ENCODE peak calls at places on chromosomes 5 and 9, in ten cellular contexts. One of them, this sample, is unnamed.
A peak's percentile ranks its signal among the peaks of the same experiment; 100 is the strongest.

GRCh38 chr5:96146675-96147074 is 185.0 kb upstream of the ELL2 start:
- DNase-seq in activated T-cell treated with anti-CD3 and anti-CD28 coated beads, Interleukin-2, amount 50 U/mL, for 1 hour: no peak
- DNase-seq in NCI-H2081: no peak
- DNase-seq in stimulated activated CD8-positive, alpha-beta memory T cell treated with anti-CD3 and anti-CD28 coated beads, Interleukin-15, amount 100 ng/mL, for 24 hours: no peak
- DNase-seq in glutamatergic neuron: no peak
- DNase-seq in T follicular helper cell: no peak
- DNase-seq in activated CD4-positive, CD25-positive, alpha-beta regulatory T cell: no peak
- DNase-seq in aorta: peak; percentile 58
- DNase-seq in anterior cingulate cortex: no peak
- DNase-seq in stimulated activated CD4-positive, alpha-beta T cell treated with anti-CD3 and anti-CD28 coated beads, Interleukin-15, amount 100 ng/mL, for 48 hours: no peak
- DNase-seq in this sample: no peak

GRCh38 chr5:179275381-179275878 is 69.8 kb downstream of the ADAMTS2 start:
- DNase-seq in activated T-cell treated with anti-CD3 and anti-CD28 coated beads, Interleukin-2, amount 50 U/mL, for 1 hour: no peak
- DNase-seq in NCI-H2081: no peak
- DNase-seq in stimulated activated CD8-positive, alpha-beta memory T cell treated with anti-CD3 and anti-CD28 coated beads, Interleukin-15, amount 100 ng/mL, for 24 hours: no peak
- DNase-seq in glutamatergic neuron: no peak
- DNase-seq in T follicular helper cell: no peak
- DNase-seq in activated CD4-positive, CD25-positive, alpha-beta regulatory T cell: no peak
- DNase-seq in aorta: peak; percentile 47
- DNase-seq in anterior cingulate cortex: no peak
- DNase-seq in stimulated activated CD4-positive, alpha-beta T cell treated with anti-CD3 and anti-CD28 coated beads, Interleukin-15, amount 100 ng/mL, for 48 hours: no peak
- DNase-seq in this sample: no peak

GRCh38 chr5:55160493-55161209 is 680 bp downstream of the GPX8 start:
- DNase-seq in activated T-cell treated with anti-CD3 and anti-CD28 coated beads, Interleukin-2, amount 50 U/mL, for 1 hour: no peak
- DNase-seq in NCI-H2081: no peak
- DNase-seq in stimulated activated CD8-positive, alpha-beta memory T cell treated with anti-CD3 and anti-CD28 coated beads, Interleukin-15, amount 100 ng/mL, for 24 hours: no peak
- DNase-seq in glutamatergic neuron: no peak
- DNase-seq in T follicular helper cell: no peak
- DNase-seq in activated CD4-positive, CD25-positive, alpha-beta regulatory T cell: no peak
- DNase-seq in aorta: peak; percentile 77
- DNase-seq in anterior cingulate cortex: no peak
- DNase-seq in stimulated activated CD4-positive, alpha-beta T cell treated with anti-CD3 and anti-CD28 coated beads, Interleukin-15, amount 100 ng/mL, for 48 hours: no peak
- DNase-seq in this sample: no peak

GRCh38 chr9:20558609-20559016 is 63.7 kb downstream of the MLLT3 start:
- DNase-seq in activated T-cell treated with anti-CD3 and anti-CD28 coated beads, Interleukin-2, amount 50 U/mL, for 1 hour: no peak
- DNase-seq in NCI-H2081: no peak
- DNase-seq in stimulated activated CD8-positive, alpha-beta memory T cell treated with anti-CD3 and anti-CD28 coated beads, Interleukin-15, amount 100 ng/mL, for 24 hours: no peak
- DNase-seq in glutamatergic neuron: no peak
- DNase-seq in T follicular helper cell: no peak
- DNase-seq in activated CD4-positive, CD25-positive, alpha-beta regulatory T cell: no peak
- DNase-seq in aorta: no peak
- DNase-seq in anterior cingulate cortex: no peak
- DNase-seq in stimulated activated CD4-positive, alpha-beta T cell treated with anti-CD3 and anti-CD28 coated beads, Interleukin-15, amount 100 ng/mL, for 48 hours: peak; percentile 11
- DNase-seq in this sample: no peak

GRCh38 chr5:134507495-134507894 is 18.0 kb upstream of the JADE2 start:
- DNase-seq in activated T-cell treated with anti-CD3 and anti-CD28 coated beads, Interleukin-2, amount 50 U/mL, for 1 hour: no peak
- DNase-seq in NCI-H2081: no peak
- DNase-seq in stimulated activated CD8-positive, alpha-beta memory T cell treated with anti-CD3 and anti-CD28 coated beads, Interleukin-15, amount 100 ng/mL, for 24 hours: no peak
- DNase-seq in glutamatergic neuron: no peak
- DNase-seq in T follicular helper cell: no peak
- DNase-seq in activated CD4-positive, CD25-positive, alpha-beta regulatory T cell: no peak
- DNase-seq in aorta: peak; percentile 9
- DNase-seq in anterior cingulate cortex: no peak
- DNase-seq in stimulated activated CD4-positive, alpha-beta T cell treated with anti-CD3 and anti-CD28 coated beads, Interleukin-15, amount 100 ng/mL, for 48 hours: no peak
- DNase-seq in this sample: no peak

GRCh38 chr5:112329429-112330090 is 89.5 kb downstream of the EPB41L4A start:
- DNase-seq in activated T-cell treated with anti-CD3 and anti-CD28 coated beads, Interleukin-2, amount 50 U/mL, for 1 hour: no peak
- DNase-seq in NCI-H2081: no peak
- DNase-seq in stimulated activated CD8-positive, alpha-beta memory T cell treated with anti-CD3 and anti-CD28 coated beads, Interleukin-15, amount 100 ng/mL, for 24 hours: no peak
- DNase-seq in glutamatergic neuron: no peak
- DNase-seq in T follicular helper cell: no peak
- DNase-seq in activated CD4-positive, CD25-positive, alpha-beta regulatory T cell: no peak
- DNase-seq in aorta: no peak
- DNase-seq in anterior cingulate cortex: no peak
- DNase-seq in stimulated activated CD4-positive, alpha-beta T cell treated with anti-CD3 and anti-CD28 coated beads, Interleukin-15, amount 100 ng/mL, for 48 hours: no peak
- DNase-seq in this sample: no peak

GRCh38 chr9:101030022-101030391 is 1.5 kb downstream of the PLPPR1 start:
- DNase-seq in activated T-cell treated with anti-CD3 and anti-CD28 coated beads, Interleukin-2, amount 50 U/mL, for 1 hour: no peak
- DNase-seq in NCI-H2081: no peak
- DNase-seq in stimulated activated CD8-positive, alpha-beta memory T cell treated with anti-CD3 and anti-CD28 coated beads, Interleukin-15, amount 100 ng/mL, for 24 hours: no peak
- DNase-seq in glutamatergic neuron: no peak
- DNase-seq in T follicular helper cell: no peak
- DNase-seq in activated CD4-positive, CD25-positive, alpha-beta regulatory T cell: no peak
- DNase-seq in aorta: no peak
- DNase-seq in anterior cingulate cortex: no peak
- DNase-seq in stimulated activated CD4-positive, alpha-beta T cell treated with anti-CD3 and anti-CD28 coated beads, Interleukin-15, amount 100 ng/mL, for 48 hours: no peak
- DNase-seq in this sample: no peak

GRCh38 chr5:83340511-83340918 is 131.0 kb upstream of the VCAN start:
- DNase-seq in activated T-cell treated with anti-CD3 and anti-CD28 coated beads, Interleukin-2, amount 50 U/mL, for 1 hour: no peak
- DNase-seq in NCI-H2081: no peak
- DNase-seq in stimulated activated CD8-positive, alpha-beta memory T cell treated with anti-CD3 and anti-CD28 coated beads, Interleukin-15, amount 100 ng/mL, for 24 hours: no peak
- DNase-seq in glutamatergic neuron: no peak
- DNase-seq in T follicular helper cell: peak; percentile 3
- DNase-seq in activated CD4-positive, CD25-positive, alpha-beta regulatory T cell: no peak
- DNase-seq in aorta: no peak
- DNase-seq in anterior cingulate cortex: no peak
- DNase-seq in stimulated activated CD4-positive, alpha-beta T cell treated with anti-CD3 and anti-CD28 coated beads, Interleukin-15, amount 100 ng/mL, for 48 hours: no peak
- DNase-seq in this sample: no peak

GRCh38 chr9:105216440-105217178 is 27.8 kb upstream of the SLC44A1 start:
- DNase-seq in activated T-cell treated with anti-CD3 and anti-CD28 coated beads, Interleukin-2, amount 50 U/mL, for 1 hour: no peak
- DNase-seq in NCI-H2081: no peak
- DNase-seq in stimulated activated CD8-positive, alpha-beta memory T cell treated with anti-CD3 and anti-CD28 coated beads, Interleukin-15, amount 100 ng/mL, for 24 hours: no peak
- DNase-seq in glutamatergic neuron: no peak
- DNase-seq in T follicular helper cell: no peak
- DNase-seq in activated CD4-positive, CD25-positive, alpha-beta regulatory T cell: no peak
- DNase-seq in aorta: no peak
- DNase-seq in anterior cingulate cortex: no peak
- DNase-seq in stimulated activated CD4-positive, alpha-beta T cell treated with anti-CD3 and anti-CD28 coated beads, Interleukin-15, amount 100 ng/mL, for 48 hours: no peak
- DNase-seq in this sample: peak; percentile 64

GRCh38 chr5:89211836-89212235 is 328.9 kb upstream of the MEF2C start:
- DNase-seq in activated T-cell treated with anti-CD3 and anti-CD28 coated beads, Interleukin-2, amount 50 U/mL, for 1 hour: no peak
- DNase-seq in NCI-H2081: no peak
- DNase-seq in stimulated activated CD8-positive, alpha-beta memory T cell treated with anti-CD3 and anti-CD28 coated beads, Interleukin-15, amount 100 ng/mL, for 24 hours: no peak
- DNase-seq in glutamatergic neuron: no peak
- DNase-seq in T follicular helper cell: no peak
- DNase-seq in activated CD4-positive, CD25-positive, alpha-beta regulatory T cell: no peak
- DNase-seq in aorta: no peak
- DNase-seq in anterior cingulate cortex: no peak
- DNase-seq in stimulated activated CD4-positive, alpha-beta T cell treated with anti-CD3 and anti-CD28 coated beads, Interleukin-15, amount 100 ng/mL, for 48 hours: no peak
- DNase-seq in this sample: no peak

GRCh38 chr5:56375011-56375410 is 141.9 kb upstream of the ANKRD55 start:
- DNase-seq in activated T-cell treated with anti-CD3 and anti-CD28 coated beads, Interleukin-2, amount 50 U/mL, for 1 hour: no peak
- DNase-seq in NCI-H2081: peak; percentile 20
- DNase-seq in stimulated activated CD8-positive, alpha-beta memory T cell treated with anti-CD3 and anti-CD28 coated beads, Interleukin-15, amount 100 ng/mL, for 24 hours: no peak
- DNase-seq in glutamatergic neuron: no peak
- DNase-seq in T follicular helper cell: no peak
- DNase-seq in activated CD4-positive, CD25-positive, alpha-beta regulatory T cell: no peak
- DNase-seq in aorta: no peak
- DNase-seq in anterior cingulate cortex: no peak
- DNase-seq in stimulated activated CD4-positive, alpha-beta T cell treated with anti-CD3 and anti-CD28 coated beads, Interleukin-15, amount 100 ng/mL, for 48 hours: no peak
- DNase-seq in this sample: peak; percentile 65

GRCh38 chr5:138503487-138504270 is 38.4 kb downstream of the EGR1 start:
- DNase-seq in activated T-cell treated with anti-CD3 and anti-CD28 coated beads, Interleukin-2, amount 50 U/mL, for 1 hour: no peak
- DNase-seq in NCI-H2081: peak; percentile 49
- DNase-seq in stimulated activated CD8-positive, alpha-beta memory T cell treated with anti-CD3 and anti-CD28 coated beads, Interleukin-15, amount 100 ng/mL, for 24 hours: no peak
- DNase-seq in glutamatergic neuron: no peak
- DNase-seq in T follicular helper cell: no peak
- DNase-seq in activated CD4-positive, CD25-positive, alpha-beta regulatory T cell: no peak
- DNase-seq in aorta: no peak
- DNase-seq in anterior cingulate cortex: no peak
- DNase-seq in stimulated activated CD4-positive, alpha-beta T cell treated with anti-CD3 and anti-CD28 coated beads, Interleukin-15, amount 100 ng/mL, for 48 hours: no peak
- DNase-seq in this sample: peak; percentile 55

GRCh38 chr5:3195991-3196390 is 399.6 kb upstream of the IRX1 start:
- DNase-seq in activated T-cell treated with anti-CD3 and anti-CD28 coated beads, Interleukin-2, amount 50 U/mL, for 1 hour: no peak
- DNase-seq in NCI-H2081: no peak
- DNase-seq in stimulated activated CD8-positive, alpha-beta memory T cell treated with anti-CD3 and anti-CD28 coated beads, Interleukin-15, amount 100 ng/mL, for 24 hours: no peak
- DNase-seq in glutamatergic neuron: no peak
- DNase-seq in T follicular helper cell: no peak
- DNase-seq in activated CD4-positive, CD25-positive, alpha-beta regulatory T cell: no peak
- DNase-seq in aorta: no peak
- DNase-seq in anterior cingulate cortex: no peak
- DNase-seq in stimulated activated CD4-positive, alpha-beta T cell treated with anti-CD3 and anti-CD28 coated beads, Interleukin-15, amount 100 ng/mL, for 48 hours: no peak
- DNase-seq in this sample: no peak

This sample was measured in NCI-H1105 treated with DMSO at 0.1 percent for 48 hours.